ENCODE peak calls at places on chromosomes 1 and 21, in ten cellular contexts. B, U, T, H, Y, L, A, N, E and C are unnamed samples.

GRCh38 chr1:195530961-195531360 is 1077.3 kb downstream of the KCNT2 start:
- DNase-seq in B (no peak), U (no peak), T (peak), H (no peak), Y (no peak), L (no peak), A (no peak), N (no peak), E (no peak), C (no peak)

GRCh38 chr1:8274396-8274795 is 43.5 kb upstream of the SLC45A1 start:
- DNase-seq in B (no peak), U (no peak), T (no peak), H (no peak), Y (no peak), L (no peak), A (no peak), N (no peak), E (no peak), C (no peak)

GRCh38 chr1:19909392-19909791 is 14.0 kb downstream of the PLA2G2E start:
- DNase-seq in B (no peak), U (no peak), T (peak), H (no peak), Y (no peak), L (no peak), A (no peak), N (no peak), E (no peak), C (peak)

GRCh38 chr1:234602334-234603220 is 7.4 kb downstream of the IRF2BP2 start:
- DNase-seq in B (peak), U (no peak), T (peak), H (no peak), Y (no peak), L (no peak), A (no peak), N (peak), E (peak), C (no peak)

GRCh38 chr21:46051379-46051770 is 46.5 kb upstream of the COL6A2 start:
- DNase-seq in B (no peak), U (no peak), T (no peak), H (no peak), Y (no peak), L (no peak), A (no peak), N (no peak), E (no peak), C (no peak)

GRCh38 chr1:172851871-172852270 is 193.0 kb downstream of the FASLG start:
- DNase-seq in B (no peak), U (no peak), T (no peak), H (no peak), Y (no peak), L (no peak), A (no peak), N (no peak), E (no peak), C (peak)

GRCh38 chr1:115706774-115707425 is 61.6 kb downstream of the CASQ2 start:
- DNase-seq in B (no peak), U (no peak), T (peak), H (no peak), Y (no peak), L (no peak), A (peak), N (no peak), E (peak), C (peak)

GRCh38 chr1:227886503-227886961 is 61.2 kb downstream of the WNT9A start:
- DNase-seq in B (no peak), U (no peak), T (no peak), H (no peak), Y (no peak), L (peak), A (no peak), N (no peak), E (no peak), C (no peak)

GRCh38 chr1:95780836-95781235 is 546.8 kb downstream of the RWDD3 start:
- DNase-seq in B (no peak), U (no peak), T (no peak), H (no peak), Y (no peak), L (no peak), A (no peak), N (no peak), E (no peak), C (no peak)

GRCh38 chr21:14888202-14888601 is 176.6 kb downstream of the NRIP1 start:
- DNase-seq in B (no peak), U (no peak), T (no peak), H (no peak), Y (no peak), L (no peak), A (no peak), N (no peak), E (no peak), C (no peak)

GRCh38 chr1:97797403-97798183 is 123.2 kb downstream of the DPYD start:
- DNase-seq in B (no peak), U (no peak), T (peak), H (no peak), Y (no peak), L (no peak), A (no peak), N (no peak), E (no peak), C (no peak)

GRCh38 chr1:205832326-205832751 is 17.6 kb downstream of the PM20D1 start:
- DNase-seq in B (no peak), U (no peak), T (no peak), H (no peak), Y (no peak), L (no peak), A (no peak), N (no peak), E (no peak), C (no peak)

GRCh38 chr1:112716133-112716720 is 1.1 kb upstream of the PPM1J start:
- DNase-seq in B (peak), U (peak), T (peak), H (peak), Y (peak), L (peak), A (peak), N (peak), E (peak), C (peak)

GRCh38 chr1:14786104-14786675 is 187.7 kb downstream of the KAZN start:
- DNase-seq in B (no peak), U (no peak), T (no peak), H (no peak), Y (no peak), L (no peak), A (no peak), N (no peak), E (no peak), C (no peak)

GRCh38 chr1:202086579-202087350 is 36.0 kb upstream of the GPR37L1 start:
- DNase-seq in B (no peak), U (peak), T (no peak), H (no peak), Y (no peak), L (peak), A (no peak), N (no peak), E (no peak), C (no peak)

GRCh38 chr1:85756864-85757263 is 48.6 kb upstream of the ZNHIT6 start:
- DNase-seq in B (no peak), U (no peak), T (no peak), H (no peak), Y (no peak), L (no peak), A (no peak), N (no peak), E (no peak), C (no peak)

GRCh38 chr1:22461678-22462527 is 10.3 kb downstream of the ZBTB40 start:
- DNase-seq in B (no peak), U (no peak), T (no peak), H (no peak), Y (no peak), L (no peak), A (peak), N (no peak), E (no peak), C (no peak)

GRCh38 chr1:32500387-32501209 is 35.7 kb downstream of the ZBTB8B start:
- DNase-seq in B (peak), U (peak), T (peak), H (no peak), Y (no peak), L (peak), A (no peak), N (peak), E (peak), C (peak)

GRCh38 chr1:247747616-247748015 is 325 bp downstream of the OR14A2 start:
- DNase-seq in B (no peak), U (no peak), T (no peak), H (no peak), Y (no peak), L (no peak), A (no peak), N (no peak), E (peak), C (no peak)

GRCh38 chr21:36466061-36466511 is 13.8 kb downstream of the CLDN14 start:
- DNase-seq in B (no peak), U (no peak), T (no peak), H (no peak), Y (no peak), L (no peak), A (no peak), N (no peak), E (no peak), C (no peak)

GRCh38 chr1:183449223-183449770 is 23.0 kb upstream of the SMG7 start:
- DNase-seq in B (no peak), U (no peak), T (no peak), H (no peak), Y (no peak), L (no peak), A (no peak), N (no peak), E (no peak), C (no peak)

GRCh38 chr1:47692196-47692595 is 254.4 kb downstream of the FOXD2 start:
- DNase-seq in B (no peak), U (no peak), T (no peak), H (no peak), Y (no peak), L (no peak), A (no peak), N (no peak), E (no peak), C (no peak)

GRCh38 chr1:9107156-9107555 is 21.7 kb downstream of the GPR157 start:
- DNase-seq in B (no peak), U (no peak), T (no peak), H (no peak), Y (no peak), L (no peak), A (no peak), N (no peak), E (no peak), C (no peak)

GRCh38 chr1:37622131-37622530 is 12.6 kb downstream of the RSPO1 start:
- DNase-seq in B (no peak), U (no peak), T (no peak), H (no peak), Y (no peak), L (peak), A (no peak), N (no peak), E (no peak), C (peak)

GRCh38 chr1:9321480-9321849 is 28.8 kb downstream of the SPSB1 start:
- DNase-seq in B (no peak), U (no peak), T (peak), H (no peak), Y (no peak), L (no peak), A (no peak), N (no peak), E (peak), C (peak)

GRCh38 chr1:178652506-178652905 is 72.5 kb upstream of the RALGPS2 start:
- DNase-seq in B (no peak), U (no peak), T (no peak), H (no peak), Y (no peak), L (no peak), A (no peak), N (no peak), E (no peak), C (no peak)

GRCh38 chr1:199223936-199224335 is 585.1 kb downstream of the PTPRC start:
- DNase-seq in B (no peak), U (no peak), T (peak), H (no peak), Y (no peak), L (no peak), A (no peak), N (no peak), E (no peak), C (no peak)

GRCh38 chr1:10794724-10795304 is 1.6 kb downstream of the CASZ1 start:
- DNase-seq in B (no peak), U (no peak), T (peak), H (no peak), Y (no peak), L (peak), A (no peak), N (no peak), E (no peak), C (peak)

GRCh38 chr21:37532868-37533780 is 166.6 kb downstream of the DYRK1A start:
- DNase-seq in B (peak), U (peak), T (peak), H (peak), Y (peak), L (peak), A (no peak), N (no peak), E (peak), C (peak)

GRCh38 chr1:229887043-229887822 is 179.8 kb upstream of the GALNT2 start:
- DNase-seq in B (no peak), U (no peak), T (no peak), H (no peak), Y (no peak), L (no peak), A (peak), N (peak), E (peak), C (no peak)

GRCh38 chr21:42238185-42238934 is 19.4 kb downstream of the ABCG1 start:
- DNase-seq in B (no peak), U (no peak), T (no peak), H (no peak), Y (peak), L (no peak), A (peak), N (no peak), E (no peak), C (no peak)

GRCh38 chr1:110619412-110620249 is 13.5 kb upstream of the KCNA2 start:
- DNase-seq in B (peak), U (peak), T (peak), H (peak), Y (peak), L (peak), A (peak), N (no peak), E (peak), C (peak)

GRCh38 chr1:203672354-203672753 is 45.7 kb downstream of the ATP2B4 start:
- DNase-seq in B (no peak), U (peak), T (peak), H (no peak), Y (no peak), L (peak), A (no peak), N (no peak), E (no peak), C (no peak)

GRCh38 chr1:234969011-234969441 is 159.6 kb downstream of the TOMM20 start:
- DNase-seq in B (no peak), U (no peak), T (peak), H (no peak), Y (no peak), L (no peak), A (no peak), N (no peak), E (no peak), C (no peak)

GRCh38 chr1:117312453-117313138 is 54.7 kb upstream of the MAN1A2 start:
- DNase-seq in B (peak), U (no peak), T (peak), H (no peak), Y (no peak), L (no peak), A (peak), N (no peak), E (peak), C (peak)

GRCh38 chr1:108051625-108052382 is 86.8 kb upstream of the VAV3 start:
- DNase-seq in B (no peak), U (no peak), T (no peak), H (no peak), Y (no peak), L (no peak), A (peak), N (no peak), E (no peak), C (peak)

GRCh38 chr1:5914676-5915285 is 77.4 kb downstream of the NPHP4 start:
- DNase-seq in B (no peak), U (no peak), T (no peak), H (no peak), Y (no peak), L (peak), A (no peak), N (no peak), E (no peak), C (no peak)